ENCODE peak calls at places on chromosomes 3 and 15, in four cellular contexts. One of them, this sample, is unnamed. For H3K4me1, the result is how much of the 10 kb centered on the place peaks cover.

GRCh38 chr15:25238126-25238525 is 200.7 kb downstream of the UBE3A start:
- DNase-seq in mucosa of descending colon: peak
- DNase-seq in hepatocyte: no peak
- DNase-seq in naive thymus-derived CD4-positive, alpha-beta T cell: no peak
- DNase-seq in this sample: no peak

GRCh38 chr3:159996018-159996417 is 7.4 kb downstream of the IL12A start:
- DNase-seq in mucosa of descending colon: no peak
- DNase-seq in hepatocyte: no peak
- DNase-seq in naive thymus-derived CD4-positive, alpha-beta T cell: no peak
- DNase-seq in this sample: no peak

GRCh38 chr3:16467368-16467767 is 46.1 kb downstream of the RFTN1 start:
- DNase-seq in mucosa of descending colon: no peak
- DNase-seq in hepatocyte: no peak
- DNase-seq in naive thymus-derived CD4-positive, alpha-beta T cell: peak
- DNase-seq in this sample: no peak

GRCh38 chr15:48191574-48192225 is at the start of gene CTXN2:
- DNase-seq in mucosa of descending colon: no peak
- DNase-seq in hepatocyte: peak
- DNase-seq in naive thymus-derived CD4-positive, alpha-beta T cell: no peak
- DNase-seq in this sample: peak

GRCh38 chr15:42016971-42017370 is 3.9 kb downstream of the PLA2G4E start:
- DNase-seq in mucosa of descending colon: no peak
- DNase-seq in hepatocyte: no peak
- DNase-seq in naive thymus-derived CD4-positive, alpha-beta T cell: no peak
- DNase-seq in this sample: no peak

GRCh38 chr3:2098398-2099027 is at the start of gene CNTN4:
- DNase-seq in mucosa of descending colon: peak
- DNase-seq in hepatocyte: peak
- DNase-seq in naive thymus-derived CD4-positive, alpha-beta T cell: no peak
- DNase-seq in this sample: peak

GRCh38 chr3:159007331-159007730 is 205.5 kb downstream of the MFSD1 start:
- DNase-seq in mucosa of descending colon: no peak
- DNase-seq in hepatocyte: no peak
- DNase-seq in naive thymus-derived CD4-positive, alpha-beta T cell: no peak
- DNase-seq in this sample: no peak

GRCh38 chr3:195195321-195196209 is 75.4 kb downstream of the XXYLT1 start:
- DNase-seq in mucosa of descending colon: no peak
- DNase-seq in hepatocyte: no peak
- DNase-seq in naive thymus-derived CD4-positive, alpha-beta T cell: no peak
- DNase-seq in this sample: no peak

GRCh38 chr15:41934843-41935242 is 37.5 kb downstream of the EHD4 start:
- DNase-seq in mucosa of descending colon: peak
- DNase-seq in hepatocyte: no peak
- DNase-seq in naive thymus-derived CD4-positive, alpha-beta T cell: peak
- DNase-seq in this sample: no peak

GRCh38 chr3:38131621-38132369 is 5.1 kb downstream of the ACAA1 start:
- DNase-seq in mucosa of descending colon: peak
- DNase-seq in hepatocyte: peak
- DNase-seq in naive thymus-derived CD4-positive, alpha-beta T cell: no peak
- DNase-seq in this sample: peak

GRCh38 chr3:39346785-39347585 is 17.5 kb downstream of the CCR8 start:
- DNase-seq in mucosa of descending colon: no peak
- DNase-seq in hepatocyte: no peak
- DNase-seq in naive thymus-derived CD4-positive, alpha-beta T cell: no peak
- DNase-seq in this sample: no peak

GRCh38 chr3:158267015-158267414 is 157.1 kb downstream of the RSRC1 start:
- DNase-seq in mucosa of descending colon: no peak
- DNase-seq in hepatocyte: no peak
- DNase-seq in naive thymus-derived CD4-positive, alpha-beta T cell: no peak
- DNase-seq in this sample: no peak

GRCh38 chr15:31297880-31298456 is 28.7 kb upstream of the KLF13 start:
- DNase-seq in mucosa of descending colon: peak
- DNase-seq in hepatocyte: peak
- DNase-seq in naive thymus-derived CD4-positive, alpha-beta T cell: no peak
- DNase-seq in this sample: peak

GRCh38 chr3:40035177-40035576 is 225.8 kb downstream of the MYRIP start:
- DNase-seq in mucosa of descending colon: no peak
- DNase-seq in hepatocyte: no peak
- DNase-seq in naive thymus-derived CD4-positive, alpha-beta T cell: no peak
- DNase-seq in this sample: no peak

GRCh38 chr3:157669403-157669802 is 166.2 kb upstream of the VEPH1 start:
- DNase-seq in mucosa of descending colon: no peak
- DNase-seq in hepatocyte: no peak
- DNase-seq in naive thymus-derived CD4-positive, alpha-beta T cell: no peak
- DNase-seq in this sample: no peak

GRCh38 chr15:92733934-92734521 is 78.5 kb upstream of the FAM174B start:
- DNase-seq in mucosa of descending colon: no peak
- DNase-seq in hepatocyte: peak
- DNase-seq in naive thymus-derived CD4-positive, alpha-beta T cell: peak
- DNase-seq in this sample: no peak

GRCh38 chr15:33194237-33194636 is 277 bp downstream of the FMN1 start:
- DNase-seq in mucosa of descending colon: no peak
- DNase-seq in hepatocyte: no peak
- DNase-seq in naive thymus-derived CD4-positive, alpha-beta T cell: no peak
- DNase-seq in this sample: no peak

GRCh38 chr3:4571690-4572334 is 78.7 kb downstream of the ITPR1 start:
- DNase-seq in mucosa of descending colon: no peak
- DNase-seq in hepatocyte: no peak
- DNase-seq in naive thymus-derived CD4-positive, alpha-beta T cell: no peak
- DNase-seq in this sample: no peak

GRCh38 chr3:50166309-50167019 is 11.3 kb downstream of the SEMA3F start:
- DNase-seq in mucosa of descending colon: no peak
- DNase-seq in hepatocyte: no peak
- DNase-seq in naive thymus-derived CD4-positive, alpha-beta T cell: no peak
- DNase-seq in this sample: no peak

GRCh38 chr3:50164984-50165383 is 9.9 kb downstream of the SEMA3F start:
- DNase-seq in mucosa of descending colon: no peak
- DNase-seq in hepatocyte: no peak
- DNase-seq in naive thymus-derived CD4-positive, alpha-beta T cell: no peak
- DNase-seq in this sample: no peak

GRCh38 chr3:50167069-50167781 is 12.1 kb downstream of the SEMA3F start:
- DNase-seq in mucosa of descending colon: peak
- DNase-seq in hepatocyte: no peak
- DNase-seq in naive thymus-derived CD4-positive, alpha-beta T cell: no peak
- DNase-seq in this sample: peak

GRCh38 chr3:50164481-50164880 is 9.4 kb downstream of the SEMA3F start:
- DNase-seq in mucosa of descending colon: no peak
- DNase-seq in hepatocyte: no peak
- DNase-seq in naive thymus-derived CD4-positive, alpha-beta T cell: no peak
- DNase-seq in this sample: no peak

DNA sequence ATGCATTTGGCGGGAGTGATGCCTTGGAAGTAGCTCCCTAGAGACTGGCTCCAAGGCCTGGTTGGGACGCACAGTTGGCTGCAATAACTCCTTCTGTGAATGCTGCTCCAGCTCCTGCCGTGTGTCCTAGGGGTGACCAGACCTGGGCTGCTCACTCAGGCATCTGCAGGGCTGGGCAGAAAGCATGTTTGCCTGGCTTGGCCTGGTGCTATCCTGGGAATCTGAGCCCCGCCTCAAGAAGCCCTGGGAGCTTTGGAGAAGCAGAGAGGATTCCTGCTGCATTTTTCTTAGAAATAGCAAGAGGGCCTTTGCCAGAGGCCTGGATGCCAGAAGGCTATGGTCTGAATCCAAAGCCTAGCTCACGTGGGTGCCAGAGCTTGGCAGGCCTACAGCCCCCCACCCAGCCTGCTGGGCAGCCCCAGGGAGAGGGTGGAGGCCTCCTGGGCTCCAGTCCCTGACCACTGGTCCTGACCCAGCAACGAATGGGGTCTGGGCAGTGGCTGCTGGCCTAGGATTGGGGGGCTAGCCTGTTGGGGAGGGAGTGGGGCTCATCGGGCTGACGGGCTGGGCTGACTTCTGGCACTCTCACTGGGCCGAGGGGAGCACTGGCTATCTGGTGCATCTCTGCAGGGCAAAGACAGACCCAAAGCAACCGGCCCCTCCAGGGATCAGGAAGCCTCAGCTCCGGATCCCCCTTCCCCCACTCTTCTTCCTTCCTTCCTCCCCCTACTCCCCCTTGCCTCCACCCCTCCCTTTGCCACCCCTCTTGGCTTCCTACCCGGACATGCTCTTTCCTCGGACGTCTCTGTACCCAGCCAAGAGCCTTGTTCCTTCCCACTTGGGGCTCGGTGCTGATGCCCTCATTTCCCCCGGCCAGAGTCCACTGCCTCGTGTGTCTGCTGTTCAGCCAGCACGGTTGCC is 10.5 kb downstream of the SEMA3F start:
- DNase-seq in mucosa of descending colon: no peak
- DNase-seq in hepatocyte: no peak
- DNase-seq in naive thymus-derived CD4-positive, alpha-beta T cell: no peak
- DNase-seq in this sample: no peak
- H3K4me1 ChIP-seq in mucosa of descending colon: under half
- H3K4me1 ChIP-seq in hepatocyte: under half
- H3K4me1 ChIP-seq in naive thymus-derived CD4-positive, alpha-beta T cell: under half
- H3K4me1 ChIP-seq in this sample: under half

GRCh38 chr15:52097176-52097575 is 15.4 kb downstream of the BCL2L10 start:
- DNase-seq in mucosa of descending colon: no peak
- DNase-seq in hepatocyte: no peak
- DNase-seq in naive thymus-derived CD4-positive, alpha-beta T cell: no peak
- DNase-seq in this sample: no peak
- H3K4me1 ChIP-seq in mucosa of descending colon: under half
- H3K4me1 ChIP-seq in hepatocyte: under half
- H3K4me1 ChIP-seq in naive thymus-derived CD4-positive, alpha-beta T cell: under half
- H3K4me1 ChIP-seq in this sample: under half

GRCh38 chr3:172099495-172099808 is 60.1 kb downstream of the FNDC3B start:
- DNase-seq in mucosa of descending colon: no peak
- DNase-seq in hepatocyte: no peak
- DNase-seq in naive thymus-derived CD4-positive, alpha-beta T cell: no peak
- DNase-seq in this sample: no peak
- H3K4me1 ChIP-seq in mucosa of descending colon: under half
- H3K4me1 ChIP-seq in hepatocyte: half or more
- H3K4me1 ChIP-seq in naive thymus-derived CD4-positive, alpha-beta T cell: under half
- H3K4me1 ChIP-seq in this sample: under half

DNA sequence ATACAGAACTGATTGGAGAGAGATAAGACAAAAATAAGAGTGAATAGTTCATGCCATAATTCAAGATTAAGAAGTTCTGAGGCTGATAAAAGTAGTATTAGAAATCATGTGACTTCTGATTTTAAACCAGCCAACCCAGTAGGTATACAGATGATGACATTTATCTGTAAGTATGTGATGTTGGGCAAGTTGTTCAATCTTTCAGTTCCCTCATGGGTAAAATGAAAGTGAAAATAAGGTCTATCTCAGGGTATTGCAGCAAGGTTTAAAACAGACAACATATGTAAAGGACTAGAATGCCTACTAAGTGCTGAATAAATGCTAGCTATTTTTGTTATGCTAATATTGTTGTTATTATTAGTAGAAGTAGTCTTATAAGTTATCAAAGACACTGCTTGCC is 1055.7 kb downstream of the NAALADL2 start:
- DNase-seq in mucosa of descending colon: no peak
- DNase-seq in hepatocyte: no peak
- DNase-seq in naive thymus-derived CD4-positive, alpha-beta T cell: no peak
- DNase-seq in this sample: no peak
- H3K4me1 ChIP-seq in mucosa of descending colon: under half
- H3K4me1 ChIP-seq in hepatocyte: under half
- H3K4me1 ChIP-seq in naive thymus-derived CD4-positive, alpha-beta T cell: under half
- H3K4me1 ChIP-seq in this sample: under half

GRCh38 chr3:133583396-133583795 is 9.9 kb downstream of the CDV3 start:
- DNase-seq in mucosa of descending colon: no peak
- DNase-seq in hepatocyte: no peak
- DNase-seq in naive thymus-derived CD4-positive, alpha-beta T cell: no peak
- DNase-seq in this sample: no peak

GRCh38 chr3:133576169-133576568 is 2.7 kb downstream of the CDV3 start:
- DNase-seq in mucosa of descending colon: no peak
- DNase-seq in hepatocyte: no peak
- DNase-seq in naive thymus-derived CD4-positive, alpha-beta T cell: no peak
- DNase-seq in this sample: no peak

GRCh38 chr3:133574260-133574881 is 885 bp downstream of the CDV3 start:
- DNase-seq in mucosa of descending colon: peak
- DNase-seq in hepatocyte: peak
- DNase-seq in naive thymus-derived CD4-positive, alpha-beta T cell: peak
- DNase-seq in this sample: peak

GRCh38 chr3:133575121-133575520 is 1.6 kb downstream of the CDV3 start:
- DNase-seq in mucosa of descending colon: no peak
- DNase-seq in hepatocyte: no peak
- DNase-seq in naive thymus-derived CD4-positive, alpha-beta T cell: no peak
- DNase-seq in this sample: no peak

DNA sequence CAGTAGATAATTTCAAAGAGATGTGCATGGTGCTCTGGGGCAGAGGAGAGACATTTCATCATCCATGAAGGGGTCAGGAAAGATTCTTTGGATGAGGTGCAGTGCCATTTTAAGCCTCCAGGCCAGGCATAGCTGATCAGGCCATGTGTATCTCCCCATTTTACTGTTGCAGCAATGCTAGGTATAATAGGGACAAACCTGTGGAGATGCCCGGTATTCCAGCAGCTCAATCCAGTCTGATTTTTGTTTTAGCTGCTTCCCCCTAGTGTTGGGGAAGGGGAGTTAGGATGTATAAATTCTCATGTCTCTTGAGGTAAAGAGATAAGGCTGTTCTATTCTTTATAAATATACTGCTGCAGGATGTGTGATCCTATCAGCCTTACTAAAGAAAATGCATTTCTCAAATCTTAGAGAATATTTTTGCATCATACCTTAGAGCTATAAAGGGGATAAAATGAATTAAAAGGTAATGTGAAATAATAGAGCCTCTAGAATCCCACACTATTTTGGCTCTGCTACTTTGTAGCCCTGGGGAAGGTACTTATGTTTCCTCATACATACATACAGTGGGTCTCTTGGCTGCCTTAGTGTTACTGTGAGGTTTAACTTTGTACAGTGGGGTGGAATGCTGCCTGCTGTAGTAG is 5.2 kb downstream of the CDV3 start:
- DNase-seq in mucosa of descending colon: no peak
- DNase-seq in hepatocyte: peak
- DNase-seq in naive thymus-derived CD4-positive, alpha-beta T cell: no peak
- DNase-seq in this sample: no peak
- H3K4me1 ChIP-seq in mucosa of descending colon: under half
- H3K4me1 ChIP-seq in hepatocyte: under half
- H3K4me1 ChIP-seq in naive thymus-derived CD4-positive, alpha-beta T cell: under half
- H3K4me1 ChIP-seq in this sample: under half